ENCODE peak calls at places on chromosomes 6 and 20, in nine cellular contexts. One of them, this sample, is unnamed.

GRCh38 chr6:167500961-167501360 is 176.1 kb downstream of the TTLL2 start:
- DNase-seq in suprapubic skin: no peak
- DNase-seq in CD8-positive, alpha-beta T cell: no peak
- DNase-seq in iPS DF 6.9: no peak
- DNase-seq in CD8-positive, alpha-beta memory T cell: no peak
- DNase-seq in cardiac fibroblast: no peak
- DNase-seq in right atrium auricular region: no peak
- DNase-seq in GM06990: no peak
- DNase-seq in cardiac muscle cell: no peak
- DNase-seq in this sample: no peak

GRCh38 chr6:17580518-17581048 is 19.5 kb upstream of the FAM8A1 start:
- DNase-seq in CD8-positive, alpha-beta T cell: no peak
- DNase-seq in right atrium auricular region: no peak
- DNase-seq in GM06990: no peak
- DNase-seq in suprapubic skin: no peak
- DNase-seq in iPS DF 6.9: no peak
- DNase-seq in cardiac muscle cell: peak
- DNase-seq in cardiac fibroblast: peak
- DNase-seq in CD8-positive, alpha-beta memory T cell: peak
- DNase-seq in this sample: no peak

GRCh38 chr6:83365931-83366330 is 64.9 kb downstream of the ME1 start:
- DNase-seq in right atrium auricular region: no peak
- DNase-seq in suprapubic skin: no peak
- DNase-seq in CD8-positive, alpha-beta T cell: no peak
- DNase-seq in cardiac muscle cell: peak
- DNase-seq in iPS DF 6.9: no peak
- DNase-seq in CD8-positive, alpha-beta memory T cell: no peak
- DNase-seq in cardiac fibroblast: peak
- DNase-seq in GM06990: no peak
- DNase-seq in this sample: peak

GRCh38 chr6:125868996-125869395 is 78.2 kb downstream of the NCOA7 start:
- DNase-seq in CD8-positive, alpha-beta T cell: no peak
- DNase-seq in iPS DF 6.9: no peak
- DNase-seq in cardiac muscle cell: peak
- DNase-seq in GM06990: no peak
- DNase-seq in suprapubic skin: no peak
- DNase-seq in right atrium auricular region: no peak
- DNase-seq in CD8-positive, alpha-beta memory T cell: no peak
- DNase-seq in cardiac fibroblast: peak
- DNase-seq in this sample: no peak

GRCh38 chr20:19090332-19090731 is 122.1 kb upstream of the SLC24A3 start:
- DNase-seq in cardiac fibroblast: no peak
- DNase-seq in GM06990: no peak
- DNase-seq in cardiac muscle cell: no peak
- DNase-seq in CD8-positive, alpha-beta T cell: no peak
- DNase-seq in iPS DF 6.9: no peak
- DNase-seq in suprapubic skin: no peak
- DNase-seq in CD8-positive, alpha-beta memory T cell: no peak
- DNase-seq in right atrium auricular region: no peak
- DNase-seq in this sample: no peak

GRCh38 chr20:63005240-63005861 is 1.4 kb downstream of the BHLHE23 start:
- DNase-seq in cardiac fibroblast: no peak
- DNase-seq in GM06990: no peak
- DNase-seq in right atrium auricular region: no peak
- DNase-seq in iPS DF 6.9: no peak
- DNase-seq in CD8-positive, alpha-beta T cell: no peak
- DNase-seq in cardiac muscle cell: no peak
- DNase-seq in suprapubic skin: no peak
- DNase-seq in CD8-positive, alpha-beta memory T cell: no peak
- DNase-seq in this sample: no peak

GRCh38 chr20:15289337-15289736 is 951.9 kb upstream of the FLRT3 start:
- DNase-seq in right atrium auricular region: no peak
- DNase-seq in cardiac muscle cell: no peak
- DNase-seq in GM06990: no peak
- DNase-seq in CD8-positive, alpha-beta memory T cell: no peak
- DNase-seq in suprapubic skin: no peak
- DNase-seq in iPS DF 6.9: no peak
- DNase-seq in CD8-positive, alpha-beta T cell: no peak
- DNase-seq in cardiac fibroblast: no peak
- DNase-seq in this sample: no peak

GRCh38 chr6:60671369-60671768 is 1614.7 kb downstream of the KHDRBS2 start:
- DNase-seq in right atrium auricular region: no peak
- DNase-seq in suprapubic skin: no peak
- DNase-seq in cardiac muscle cell: no peak
- DNase-seq in CD8-positive, alpha-beta T cell: no peak
- DNase-seq in cardiac fibroblast: no peak
- DNase-seq in iPS DF 6.9: no peak
- DNase-seq in GM06990: no peak
- DNase-seq in CD8-positive, alpha-beta memory T cell: no peak
- DNase-seq in this sample: no peak

GRCh38 chr20:54214566-54214965 is 6.7 kb downstream of the PFDN4 start:
- DNase-seq in GM06990: no peak
- DNase-seq in cardiac fibroblast: no peak
- DNase-seq in suprapubic skin: no peak
- DNase-seq in CD8-positive, alpha-beta memory T cell: no peak
- DNase-seq in cardiac muscle cell: no peak
- DNase-seq in CD8-positive, alpha-beta T cell: no peak
- DNase-seq in right atrium auricular region: no peak
- DNase-seq in iPS DF 6.9: no peak
- DNase-seq in this sample: no peak

GRCh38 chr6:11585426-11586016 is 48.0 kb downstream of the TMEM170B start:
- DNase-seq in suprapubic skin: no peak
- DNase-seq in cardiac muscle cell: peak
- DNase-seq in GM06990: no peak
- DNase-seq in CD8-positive, alpha-beta memory T cell: no peak
- DNase-seq in right atrium auricular region: no peak
- DNase-seq in cardiac fibroblast: peak
- DNase-seq in CD8-positive, alpha-beta T cell: no peak
- DNase-seq in iPS DF 6.9: no peak
- DNase-seq in this sample: no peak

GRCh38 chr6:169141706-169142705 is 111.6 kb downstream of the THBS2 start:
- DNase-seq in right atrium auricular region: peak
- DNase-seq in cardiac muscle cell: no peak
- DNase-seq in GM06990: no peak
- DNase-seq in CD8-positive, alpha-beta T cell: no peak
- DNase-seq in cardiac fibroblast: peak
- DNase-seq in iPS DF 6.9: no peak
- DNase-seq in suprapubic skin: no peak
- DNase-seq in CD8-positive, alpha-beta memory T cell: no peak
- DNase-seq in this sample: no peak

GRCh38 chr20:40811660-40812414 is 122.8 kb upstream of the MAFB start:
- DNase-seq in GM06990: no peak
- DNase-seq in suprapubic skin: no peak
- DNase-seq in right atrium auricular region: peak
- DNase-seq in CD8-positive, alpha-beta memory T cell: no peak
- DNase-seq in cardiac muscle cell: no peak
- DNase-seq in cardiac fibroblast: no peak
- DNase-seq in iPS DF 6.9: no peak
- DNase-seq in CD8-positive, alpha-beta T cell: no peak
- DNase-seq in this sample: no peak

GRCh38 chr6:18543061-18543460 is 155.9 kb downstream of the RNF144B start:
- DNase-seq in CD8-positive, alpha-beta memory T cell: no peak
- DNase-seq in cardiac muscle cell: no peak
- DNase-seq in CD8-positive, alpha-beta T cell: no peak
- DNase-seq in suprapubic skin: no peak
- DNase-seq in cardiac fibroblast: no peak
- DNase-seq in iPS DF 6.9: no peak
- DNase-seq in GM06990: no peak
- DNase-seq in right atrium auricular region: no peak
- DNase-seq in this sample: no peak

GRCh38 chr20:46010491-46011405 is 2.0 kb downstream of the MMP9 start:
- DNase-seq in iPS DF 6.9: no peak
- DNase-seq in cardiac fibroblast: no peak
- DNase-seq in GM06990: peak
- DNase-seq in cardiac muscle cell: no peak
- DNase-seq in right atrium auricular region: no peak
- DNase-seq in CD8-positive, alpha-beta memory T cell: peak
- DNase-seq in suprapubic skin: no peak
- DNase-seq in CD8-positive, alpha-beta T cell: peak
- DNase-seq in this sample: no peak

GRCh38 chr6:72219536-72219935 is 333.2 kb downstream of the RIMS1 start:
- DNase-seq in CD8-positive, alpha-beta T cell: no peak
- DNase-seq in right atrium auricular region: no peak
- DNase-seq in suprapubic skin: no peak
- DNase-seq in cardiac fibroblast: no peak
- DNase-seq in iPS DF 6.9: no peak
- DNase-seq in CD8-positive, alpha-beta memory T cell: no peak
- DNase-seq in GM06990: no peak
- DNase-seq in cardiac muscle cell: no peak
- DNase-seq in this sample: no peak

GRCh38 chr6:72217626-72218025 is 331.3 kb downstream of the RIMS1 start:
- DNase-seq in iPS DF 6.9: no peak
- DNase-seq in CD8-positive, alpha-beta T cell: no peak
- DNase-seq in GM06990: no peak
- DNase-seq in CD8-positive, alpha-beta memory T cell: no peak
- DNase-seq in right atrium auricular region: no peak
- DNase-seq in cardiac muscle cell: no peak
- DNase-seq in suprapubic skin: no peak
- DNase-seq in cardiac fibroblast: no peak
- DNase-seq in this sample: no peak

GRCh38 chr6:72212686-72213085 is 326.3 kb downstream of the RIMS1 start:
- DNase-seq in CD8-positive, alpha-beta T cell: no peak
- DNase-seq in iPS DF 6.9: no peak
- DNase-seq in cardiac muscle cell: no peak
- DNase-seq in CD8-positive, alpha-beta memory T cell: no peak
- DNase-seq in right atrium auricular region: no peak
- DNase-seq in GM06990: no peak
- DNase-seq in cardiac fibroblast: no peak
- DNase-seq in suprapubic skin: no peak
- DNase-seq in this sample: no peak

GRCh38 chr6:72218125-72218524 is 331.8 kb downstream of the RIMS1 start:
- DNase-seq in CD8-positive, alpha-beta memory T cell: no peak
- DNase-seq in iPS DF 6.9: peak
- DNase-seq in suprapubic skin: no peak
- DNase-seq in CD8-positive, alpha-beta T cell: no peak
- DNase-seq in right atrium auricular region: no peak
- DNase-seq in GM06990: no peak
- DNase-seq in cardiac muscle cell: peak
- DNase-seq in cardiac fibroblast: peak
- DNase-seq in this sample: no peak

DNA sequence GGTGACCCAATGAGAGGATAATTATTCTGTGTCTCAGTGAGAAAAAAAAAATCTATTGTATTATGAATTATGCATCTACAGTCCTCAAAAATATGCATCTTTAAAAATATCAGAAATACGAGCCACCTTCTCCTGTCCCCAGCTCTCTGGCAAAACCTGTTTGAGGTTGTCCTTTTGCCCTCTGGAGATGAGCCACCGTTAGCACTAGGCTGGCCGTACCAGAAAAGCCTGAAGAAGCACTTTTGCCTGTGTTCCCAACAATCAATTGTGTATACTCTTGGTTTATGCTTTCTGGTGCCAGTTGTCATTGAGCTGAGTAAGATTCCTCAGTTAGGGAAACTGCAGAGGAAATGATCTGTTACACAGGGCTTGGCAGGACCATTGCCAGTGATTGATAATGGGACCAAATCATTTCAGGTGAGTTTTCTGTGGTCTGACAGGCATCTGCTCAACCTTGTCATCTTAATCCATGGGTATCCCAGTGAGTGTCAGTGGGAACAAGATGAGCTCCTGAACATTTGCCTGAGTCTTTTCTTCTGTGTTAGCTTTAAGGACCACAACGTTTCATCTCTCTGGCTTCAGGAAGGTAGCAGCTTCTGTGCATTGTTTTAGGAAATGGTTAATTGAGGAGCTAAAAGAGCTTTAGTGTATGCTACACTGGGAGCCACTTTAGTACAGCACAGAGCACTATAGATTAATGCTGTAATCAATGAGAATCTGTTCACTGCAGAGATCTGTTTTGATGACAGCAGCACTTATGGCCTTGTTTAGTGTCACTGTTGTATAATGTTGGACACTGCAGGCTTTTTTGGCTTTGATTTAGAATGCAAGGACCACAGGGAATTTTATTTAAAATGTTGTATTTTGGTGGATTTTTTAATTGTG is 330.1 kb downstream of the RIMS1 start:
- DNase-seq in cardiac muscle cell: no peak
- DNase-seq in iPS DF 6.9: no peak
- DNase-seq in suprapubic skin: no peak
- DNase-seq in CD8-positive, alpha-beta T cell: no peak
- DNase-seq in right atrium auricular region: no peak
- DNase-seq in cardiac fibroblast: no peak
- DNase-seq in GM06990: no peak
- DNase-seq in CD8-positive, alpha-beta memory T cell: no peak
- DNase-seq in this sample: no peak
- H3K4me3 ChIP-seq in cardiac muscle cell: no peak
- H3K4me3 ChIP-seq in iPS DF 6.9: no peak
- H3K4me3 ChIP-seq in suprapubic skin: no peak
- H3K4me3 ChIP-seq in CD8-positive, alpha-beta T cell: no peak
- H3K4me3 ChIP-seq in right atrium auricular region: no peak
- H3K4me3 ChIP-seq in cardiac fibroblast: no peak
- H3K4me3 ChIP-seq in GM06990: no peak
- H3K4me3 ChIP-seq in CD8-positive, alpha-beta memory T cell: no peak
- H3K4me3 ChIP-seq in this sample: no peak

DNA sequence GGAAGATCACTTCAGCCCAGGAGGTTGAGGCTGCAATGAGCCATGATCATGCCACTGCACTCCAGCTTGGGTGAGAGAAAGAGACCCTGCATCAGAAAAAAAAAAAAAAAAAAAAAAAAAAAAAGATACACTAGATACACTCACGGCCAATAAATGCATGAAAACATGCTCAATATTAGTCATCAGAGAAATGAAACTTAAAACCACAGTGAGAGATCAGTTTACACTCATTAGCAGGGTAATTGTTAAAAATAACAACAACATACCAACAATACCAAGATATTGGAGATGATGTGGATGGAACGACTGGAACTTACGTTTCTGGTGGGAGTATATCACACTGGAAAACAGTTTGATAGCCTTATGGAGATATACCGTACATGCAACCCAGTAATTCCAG is 29.9 kb downstream of the HS3ST5 start:
- DNase-seq in cardiac muscle cell: no peak
- DNase-seq in CD8-positive, alpha-beta T cell: no peak
- DNase-seq in GM06990: no peak
- DNase-seq in suprapubic skin: no peak
- DNase-seq in right atrium auricular region: no peak
- DNase-seq in CD8-positive, alpha-beta memory T cell: no peak
- DNase-seq in cardiac fibroblast: no peak
- DNase-seq in iPS DF 6.9: no peak
- DNase-seq in this sample: no peak
- H3K4me3 ChIP-seq in cardiac muscle cell: no peak
- H3K4me3 ChIP-seq in CD8-positive, alpha-beta T cell: no peak
- H3K4me3 ChIP-seq in GM06990: no peak
- H3K4me3 ChIP-seq in suprapubic skin: no peak
- H3K4me3 ChIP-seq in right atrium auricular region: no peak
- H3K4me3 ChIP-seq in CD8-positive, alpha-beta memory T cell: no peak
- H3K4me3 ChIP-seq in cardiac fibroblast: no peak
- H3K4me3 ChIP-seq in iPS DF 6.9: no peak
- H3K4me3 ChIP-seq in this sample: no peak

GRCh38 chr6:26235240-26235730 is 129.7 kb upstream of the BTN3A2 start:
- DNase-seq in suprapubic skin: no peak
- DNase-seq in CD8-positive, alpha-beta memory T cell: no peak
- DNase-seq in CD8-positive, alpha-beta T cell: no peak
- DNase-seq in right atrium auricular region: no peak
- DNase-seq in cardiac muscle cell: peak
- DNase-seq in cardiac fibroblast: peak
- DNase-seq in GM06990: peak
- DNase-seq in iPS DF 6.9: no peak
- DNase-seq in this sample: no peak
- H3K4me3 ChIP-seq in suprapubic skin: peak
- H3K4me3 ChIP-seq in CD8-positive, alpha-beta memory T cell: peak
- H3K4me3 ChIP-seq in CD8-positive, alpha-beta T cell: peak
- H3K4me3 ChIP-seq in right atrium auricular region: peak
- H3K4me3 ChIP-seq in cardiac muscle cell: peak
- H3K4me3 ChIP-seq in cardiac fibroblast: peak
- H3K4me3 ChIP-seq in GM06990: peak
- H3K4me3 ChIP-seq in iPS DF 6.9: peak
- H3K4me3 ChIP-seq in this sample: peak

GRCh38 chr20:59145247-59145925 is 18.2 kb upstream of the ZNF831 start:
- DNase-seq in cardiac fibroblast: no peak
- DNase-seq in iPS DF 6.9: no peak
- DNase-seq in CD8-positive, alpha-beta T cell: no peak
- DNase-seq in cardiac muscle cell: no peak
- DNase-seq in GM06990: no peak
- DNase-seq in CD8-positive, alpha-beta memory T cell: no peak
- DNase-seq in right atrium auricular region: no peak
- DNase-seq in suprapubic skin: peak
- DNase-seq in this sample: no peak
- H3K4me3 ChIP-seq in cardiac fibroblast: no peak
- H3K4me3 ChIP-seq in iPS DF 6.9: no peak
- H3K4me3 ChIP-seq in CD8-positive, alpha-beta T cell: peak
- H3K4me3 ChIP-seq in cardiac muscle cell: no peak
- H3K4me3 ChIP-seq in GM06990: no peak
- H3K4me3 ChIP-seq in CD8-positive, alpha-beta memory T cell: peak
- H3K4me3 ChIP-seq in right atrium auricular region: no peak
- H3K4me3 ChIP-seq in suprapubic skin: no peak
- H3K4me3 ChIP-seq in this sample: no peak

This sample was measured in skeletal muscle cell.